ENCODE peak calls at places on chromosomes 12 and 14, in six cellular contexts. One of them, this sample, is unnamed.

GRCh38 chr12:75670175-75670574 is 158.8 kb upstream of the KRR1 start:
- DNase-seq in upper lobe of right lung: no peak
- DNase-seq in AG09309: no peak
- DNase-seq in fibroblast of pulmonary artery: no peak
- DNase-seq in fibroblast of mammary gland: no peak
- DNase-seq in IMR-90: no peak
- DNase-seq in this sample: no peak

GRCh38 chr14:46571970-46572369 is 79.6 kb downstream of the RPL10L start:
- DNase-seq in fibroblast of pulmonary artery: peak; percentile 22
- DNase-seq in fibroblast of mammary gland: peak; percentile 10
- DNase-seq in upper lobe of right lung: no peak
- DNase-seq in IMR-90: no peak
- DNase-seq in AG09309: no peak
- DNase-seq in this sample: no peak

GRCh38 chr12:28057856-28058615 is 85.5 kb upstream of the PTHLH start:
- DNase-seq in fibroblast of mammary gland: no peak
- DNase-seq in IMR-90: peak; percentile 25
- DNase-seq in fibroblast of pulmonary artery: no peak
- DNase-seq in upper lobe of right lung: no peak
- DNase-seq in AG09309: peak; percentile 68
- DNase-seq in this sample: no peak

GRCh38 chr14:58639842-58640484 is 2.2 kb downstream of the DACT1 start:
- DNase-seq in IMR-90: peak; percentile 86
- DNase-seq in fibroblast of mammary gland: peak; percentile 90
- DNase-seq in AG09309: peak; percentile 91
- DNase-seq in fibroblast of pulmonary artery: peak; percentile 92
- DNase-seq in upper lobe of right lung: no peak
- DNase-seq in this sample: peak; percentile 83

GRCh38 chr14:32896979-32897723 is 41.5 kb upstream of the NPAS3 start:
- DNase-seq in fibroblast of mammary gland: peak; percentile 52
- DNase-seq in upper lobe of right lung: no peak
- DNase-seq in AG09309: peak; percentile 7
- DNase-seq in fibroblast of pulmonary artery: peak; percentile 21
- DNase-seq in IMR-90: peak; percentile 7
- DNase-seq in this sample: peak; percentile 17

GRCh38 chr14:100104523-100105300 is 39.5 kb downstream of the EVL start:
- DNase-seq in upper lobe of right lung: no peak
- DNase-seq in fibroblast of mammary gland: peak; percentile 47
- DNase-seq in AG09309: peak; percentile 85
- DNase-seq in fibroblast of pulmonary artery: peak; percentile 27
- DNase-seq in IMR-90: peak; percentile 72
- DNase-seq in this sample: peak; percentile 70

GRCh38 chr12:105393586-105393985 is 63.1 kb downstream of the C12orf75 start:
- DNase-seq in fibroblast of pulmonary artery: peak; percentile 55
- DNase-seq in upper lobe of right lung: no peak
- DNase-seq in fibroblast of mammary gland: peak; percentile 30
- DNase-seq in IMR-90: peak; percentile 40
- DNase-seq in AG09309: no peak
- DNase-seq in this sample: peak; percentile 51

GRCh38 chr14:65354131-65354530 is 58.4 kb upstream of the FUT8 start:
- DNase-seq in IMR-90: no peak
- DNase-seq in fibroblast of mammary gland: no peak
- DNase-seq in AG09309: no peak
- DNase-seq in upper lobe of right lung: no peak
- DNase-seq in fibroblast of pulmonary artery: no peak
- DNase-seq in this sample: no peak

GRCh38 chr12:96425321-96425720 is 25.1 kb upstream of the CDK17 start:
- DNase-seq in IMR-90: peak; percentile 97
- DNase-seq in fibroblast of mammary gland: peak; percentile 100
- DNase-seq in upper lobe of right lung: no peak
- DNase-seq in fibroblast of pulmonary artery: peak; percentile 85
- DNase-seq in AG09309: peak; percentile 97
- DNase-seq in this sample: peak; percentile 94

GRCh38 chr12:14367097-14367661 is 1.7 kb downstream of the ATF7IP start:
- DNase-seq in fibroblast of pulmonary artery: peak; percentile 79
- DNase-seq in IMR-90: peak; percentile 32
- DNase-seq in fibroblast of mammary gland: peak; percentile 29
- DNase-seq in AG09309: no peak
- DNase-seq in upper lobe of right lung: no peak
- DNase-seq in this sample: no peak

GRCh38 chr14:39365354-39365753 is 66.9 kb downstream of the FBXO33 start:
- DNase-seq in upper lobe of right lung: no peak
- DNase-seq in AG09309: no peak
- DNase-seq in fibroblast of pulmonary artery: no peak
- DNase-seq in fibroblast of mammary gland: no peak
- DNase-seq in IMR-90: no peak
- DNase-seq in this sample: no peak

DNA sequence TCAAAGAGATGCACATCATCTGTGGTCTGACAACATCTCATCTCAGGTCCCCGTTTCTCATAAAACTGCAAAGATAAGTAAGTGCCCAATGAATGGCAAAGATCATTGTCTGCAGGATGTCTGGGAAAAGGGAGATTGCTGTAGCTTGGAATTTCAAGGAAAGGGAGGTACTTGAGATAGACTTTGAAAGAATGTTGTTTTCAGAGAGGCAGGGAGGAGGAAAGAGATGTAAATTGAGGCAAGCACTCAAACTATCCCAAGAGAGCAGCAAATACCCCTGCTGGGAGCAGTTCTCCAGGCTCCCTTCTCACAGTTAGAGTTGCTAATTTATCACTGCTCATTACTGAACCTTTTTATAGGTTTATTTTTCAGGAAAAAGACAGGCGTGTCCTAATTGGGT is 107.1 kb downstream of the MYRFL start:
- DNase-seq in fibroblast of mammary gland: no peak
- DNase-seq in IMR-90: no peak
- DNase-seq in fibroblast of pulmonary artery: no peak
- DNase-seq in AG09309: no peak
- DNase-seq in upper lobe of right lung: no peak
- DNase-seq in this sample: no peak
- H3K4me3 ChIP-seq in fibroblast of mammary gland: no peak overlapping the region
- H3K4me3 ChIP-seq in IMR-90: no peak overlapping the region
- H3K4me3 ChIP-seq in fibroblast of pulmonary artery: no peak overlapping the region
- H3K4me3 ChIP-seq in AG09309: no peak overlapping the region
- H3K4me3 ChIP-seq in upper lobe of right lung: no peak overlapping the region
- H3K4me3 ChIP-seq in this sample: no peak overlapping the region

GRCh38 chr12:106956048-106956935 is 585 bp downstream of the TMEM263 start:
- DNase-seq in IMR-90: peak; percentile 90
- DNase-seq in fibroblast of pulmonary artery: peak; percentile 93
- DNase-seq in fibroblast of mammary gland: peak; percentile 88
- DNase-seq in AG09309: peak; percentile 88
- DNase-seq in upper lobe of right lung: peak; percentile 86
- DNase-seq in this sample: peak; percentile 72
- TF ChIP-seq CTCF in IMR-90: peak; percentile 18
- TF ChIP-seq CTCF in fibroblast of pulmonary artery: no peak
- TF ChIP-seq CTCF in fibroblast of mammary gland: no peak
- TF ChIP-seq CTCF in AG09309: no peak
- TF ChIP-seq CTCF in upper lobe of right lung: no peak
- TF ChIP-seq CTCF in this sample: no peak

GRCh38 chr12:123444396-123445026 is 8.0 kb upstream of the RILPL2 start:
- DNase-seq in AG09309: peak; percentile 49
- DNase-seq in IMR-90: peak; percentile 65
- DNase-seq in upper lobe of right lung: no peak
- DNase-seq in fibroblast of pulmonary artery: peak; percentile 86
- DNase-seq in fibroblast of mammary gland: peak; percentile 82
- DNase-seq in this sample: peak; percentile 78

GRCh38 chr12:123442774-123443173 is 6.3 kb upstream of the RILPL2 start:
- DNase-seq in IMR-90: no peak
- DNase-seq in AG09309: no peak
- DNase-seq in upper lobe of right lung: no peak
- DNase-seq in fibroblast of pulmonary artery: no peak
- DNase-seq in fibroblast of mammary gland: no peak
- DNase-seq in this sample: no peak

GRCh38 chr12:123436017-123436964 is at the start of gene RILPL2:
- DNase-seq in fibroblast of mammary gland: peak; percentile 74
- DNase-seq in IMR-90: peak; percentile 65
- DNase-seq in fibroblast of pulmonary artery: peak; percentile 88
- DNase-seq in AG09309: peak; percentile 38
- DNase-seq in upper lobe of right lung: peak; percentile 97
- DNase-seq in this sample: peak; percentile 87

GRCh38 chr12:123445388-123446344 is 9.2 kb upstream of the RILPL2 start:
- DNase-seq in upper lobe of right lung: peak; percentile 71
- DNase-seq in fibroblast of mammary gland: no peak
- DNase-seq in IMR-90: peak; percentile 40
- DNase-seq in fibroblast of pulmonary artery: peak; percentile 90
- DNase-seq in AG09309: peak; percentile 40
- DNase-seq in this sample: peak; percentile 69

GRCh38 chr12:123441523-123442164 is 5.2 kb upstream of the RILPL2 start:
- DNase-seq in fibroblast of mammary gland: no peak
- DNase-seq in AG09309: no peak
- DNase-seq in IMR-90: no peak
- DNase-seq in upper lobe of right lung: no peak
- DNase-seq in fibroblast of pulmonary artery: no peak
- DNase-seq in this sample: no peak
- H3K4me3 ChIP-seq in fibroblast of mammary gland: no peak overlapping the region
- H3K4me3 ChIP-seq in AG09309: no peak overlapping the region
- H3K4me3 ChIP-seq in IMR-90: no peak overlapping the region
- H3K4me3 ChIP-seq in upper lobe of right lung: no peak overlapping the region
- H3K4me3 ChIP-seq in fibroblast of pulmonary artery: no peak overlapping the region
- H3K4me3 ChIP-seq in this sample: no peak overlapping the region

GRCh38 chr12:85759217-85759616 is 77.0 kb downstream of the RASSF9 start:
- DNase-seq in AG09309: no peak
- DNase-seq in fibroblast of mammary gland: no peak
- DNase-seq in fibroblast of pulmonary artery: no peak
- DNase-seq in upper lobe of right lung: no peak
- DNase-seq in IMR-90: no peak
- DNase-seq in this sample: no peak

DNA sequence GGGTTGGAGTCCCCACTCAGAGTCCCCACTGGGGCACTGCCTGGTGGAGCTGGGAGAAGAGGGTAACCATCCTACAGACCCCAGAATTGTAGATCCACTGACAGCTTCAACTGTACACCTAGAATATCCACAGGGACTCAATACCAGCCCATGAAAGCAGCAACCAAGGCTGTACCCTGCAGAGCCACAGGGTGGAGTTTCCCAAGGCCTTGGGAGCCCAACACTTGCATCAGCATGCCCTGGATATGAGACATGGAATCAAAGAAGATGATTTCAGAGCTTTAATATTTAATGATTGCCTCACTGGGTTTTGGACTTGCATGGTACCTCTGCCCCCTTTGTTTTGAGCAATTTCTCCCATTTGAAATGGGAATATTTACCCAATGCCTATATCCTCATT is 80.4 kb downstream of the RASSF9 start:
- DNase-seq in IMR-90: peak; percentile 0
- DNase-seq in AG09309: no peak
- DNase-seq in fibroblast of pulmonary artery: peak; percentile 8
- DNase-seq in fibroblast of mammary gland: peak; percentile 17
- DNase-seq in upper lobe of right lung: no peak
- DNase-seq in this sample: peak; percentile 9
- TF ChIP-seq CTCF in IMR-90: no peak
- TF ChIP-seq CTCF in AG09309: peak; percentile 38
- TF ChIP-seq CTCF in fibroblast of pulmonary artery: peak; percentile 2
- TF ChIP-seq CTCF in fibroblast of mammary gland: peak; percentile 3
- TF ChIP-seq CTCF in upper lobe of right lung: no peak
- TF ChIP-seq CTCF in this sample: no peak

GRCh38 chr12:85833558-85833957 is 2.7 kb downstream of the RASSF9 start:
- DNase-seq in IMR-90: no peak
- DNase-seq in fibroblast of pulmonary artery: no peak
- DNase-seq in upper lobe of right lung: no peak
- DNase-seq in fibroblast of mammary gland: no peak
- DNase-seq in AG09309: no peak
- DNase-seq in this sample: no peak
- H3K4me3 ChIP-seq in IMR-90: no peak overlapping the region
- H3K4me3 ChIP-seq in fibroblast of pulmonary artery: peak overlapping the region; percentile 79
- H3K4me3 ChIP-seq in upper lobe of right lung: peak overlapping the region; percentile 59
- H3K4me3 ChIP-seq in fibroblast of mammary gland: no peak overlapping the region
- H3K4me3 ChIP-seq in AG09309: no peak overlapping the region
- H3K4me3 ChIP-seq in this sample: no peak overlapping the region

DNA sequence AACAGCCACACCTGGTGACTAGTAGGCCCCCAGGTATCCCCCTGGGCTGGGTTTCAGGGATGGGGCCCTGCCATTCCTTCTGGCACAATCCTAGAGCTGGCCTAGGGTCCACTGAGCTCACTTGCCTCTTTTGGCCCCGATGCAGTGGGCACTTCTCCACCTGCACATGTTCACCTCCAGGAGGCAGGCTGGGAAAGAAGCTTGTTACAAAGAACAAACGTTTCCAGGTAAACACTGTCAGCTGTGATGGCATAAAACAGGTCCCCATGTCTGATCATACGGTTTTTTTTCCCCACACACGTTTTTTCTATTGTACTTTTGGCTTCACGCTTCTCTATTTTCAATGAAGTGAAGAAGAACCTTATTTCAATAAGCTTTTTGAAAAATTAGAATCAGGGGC is 15.8 kb upstream of the HVCN1 start:
- DNase-seq in fibroblast of pulmonary artery: no peak
- DNase-seq in IMR-90: no peak
- DNase-seq in AG09309: no peak
- DNase-seq in fibroblast of mammary gland: no peak
- DNase-seq in upper lobe of right lung: no peak
- DNase-seq in this sample: no peak
- TF ChIP-seq CTCF in fibroblast of pulmonary artery: peak; percentile 23
- TF ChIP-seq CTCF in IMR-90: no peak
- TF ChIP-seq CTCF in AG09309: no peak
- TF ChIP-seq CTCF in fibroblast of mammary gland: no peak
- TF ChIP-seq CTCF in upper lobe of right lung: no peak
- TF ChIP-seq CTCF in this sample: no peak

GRCh38 chr14:68325267-68325807 is 467.5 kb downstream of the ZFP36L1 start:
- DNase-seq in AG09309: no peak
- DNase-seq in upper lobe of right lung: no peak
- DNase-seq in IMR-90: no peak
- DNase-seq in fibroblast of mammary gland: no peak
- DNase-seq in fibroblast of pulmonary artery: no peak
- DNase-seq in this sample: no peak

GRCh38 chr14:68332011-68332410 is 460.9 kb downstream of the ZFP36L1 start:
- DNase-seq in fibroblast of pulmonary artery: no peak
- DNase-seq in IMR-90: peak; percentile 29
- DNase-seq in AG09309: no peak
- DNase-seq in fibroblast of mammary gland: no peak
- DNase-seq in upper lobe of right lung: no peak
- DNase-seq in this sample: no peak

GRCh38 chr14:68328509-68328908 is 464.4 kb downstream of the ZFP36L1 start:
- DNase-seq in fibroblast of pulmonary artery: no peak
- DNase-seq in AG09309: no peak
- DNase-seq in fibroblast of mammary gland: no peak
- DNase-seq in upper lobe of right lung: no peak
- DNase-seq in IMR-90: no peak
- DNase-seq in this sample: no peak

GRCh38 chr14:68322970-68323620 is 469.8 kb downstream of the ZFP36L1 start:
- DNase-seq in IMR-90: no peak
- DNase-seq in fibroblast of pulmonary artery: no peak
- DNase-seq in AG09309: no peak
- DNase-seq in fibroblast of mammary gland: no peak
- DNase-seq in upper lobe of right lung: no peak
- DNase-seq in this sample: no peak

DNA sequence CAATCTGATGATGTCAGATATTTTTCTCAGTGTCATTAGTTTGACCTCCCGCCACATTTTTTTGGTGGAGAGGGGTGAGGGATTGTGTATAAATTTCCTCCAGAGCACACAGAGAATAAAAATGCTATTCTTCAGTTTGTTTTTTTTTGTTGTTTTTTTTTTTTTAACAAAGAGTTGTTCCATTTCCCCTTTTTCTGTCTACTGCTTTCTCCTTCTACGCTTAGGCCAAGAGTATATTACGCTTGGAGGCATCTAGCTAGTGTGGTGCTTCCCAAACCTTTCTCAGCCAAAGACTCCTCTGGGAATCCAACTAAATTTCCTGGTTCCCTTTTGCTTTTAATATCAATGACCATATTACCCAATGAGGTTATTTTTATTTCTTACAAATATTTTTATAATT is 465.6 kb downstream of the ZFP36L1 start:
- DNase-seq in AG09309: no peak
- DNase-seq in fibroblast of mammary gland: no peak
- DNase-seq in IMR-90: no peak
- DNase-seq in fibroblast of pulmonary artery: no peak
- DNase-seq in upper lobe of right lung: no peak
- DNase-seq in this sample: no peak
- H3K4me3 ChIP-seq in AG09309: no peak overlapping the region
- H3K4me3 ChIP-seq in fibroblast of mammary gland: no peak overlapping the region
- H3K4me3 ChIP-seq in IMR-90: no peak overlapping the region
- H3K4me3 ChIP-seq in fibroblast of pulmonary artery: no peak overlapping the region
- H3K4me3 ChIP-seq in upper lobe of right lung: no peak overlapping the region
- H3K4me3 ChIP-seq in this sample: no peak overlapping the region

This sample was measured in foreskin fibroblast.